ENCODE peak calls at places on chromosomes 5 and 9, in five cellular contexts. Q, L, X, S and R are unnamed samples. For H3K27me3, the result is how much of the 10 kb centered on the place peaks cover.

GRCh38 chr5:151770383-151771258 is 1.1 kb upstream of the G3BP1 start:
- DNase-seq in L (peak), Q (peak), X (peak), S (peak), R (no peak)

GRCh38 chr9:128927731-128928411 is 7.1 kb downstream of the PHYHD1 start:
- DNase-seq in L (peak), X (peak), S (peak), Q (peak), R (peak)

GRCh38 chr9:123525424-123525823 is 169.4 kb downstream of the CRB2 start:
- DNase-seq in X (no peak), S (no peak), Q (no peak), L (no peak), R (no peak)

GRCh38 chr5:52997424-52997823 is 8.3 kb downstream of the ITGA2 start:
- DNase-seq in L (no peak), Q (no peak), X (peak), S (no peak), R (no peak)

GRCh38 chr9:132717326-132717945 is 47.2 kb downstream of the GTF3C4 start:
- DNase-seq in X (no peak), L (no peak), S (no peak), Q (no peak), R (no peak)

GRCh38 chr5:135921388-135921787 is 25.7 kb upstream of the IL9 start:
- DNase-seq in X (no peak), Q (no peak), L (peak), S (peak), R (peak)

GRCh38 chr5:80569961-80570786 is at the start of gene ANKRD34B:
- DNase-seq in Q (peak), L (no peak), X (peak), S (peak), R (no peak)

GRCh38 chr9:88477300-88477751 is 57.7 kb upstream of the NXNL2 start:
- DNase-seq in L (peak), Q (no peak), X (no peak), S (peak), R (peak)

GRCh38 chr9:6186691-6187090 is 28.9 kb upstream of the IL33 start:
- DNase-seq in L (no peak), S (no peak), X (no peak), Q (no peak), R (no peak)

GRCh38 chr9:127976498-127976897 is 4.3 kb downstream of the EEIG1 start:
- DNase-seq in S (no peak), Q (no peak), X (no peak), L (no peak), R (no peak)

GRCh38 chr5:132451387-132451786 is 39.2 kb downstream of the IRF1 start:
- DNase-seq in Q (peak), S (peak), L (peak), X (no peak), R (peak)

GRCh38 chr5:143063175-143063970 is 293.2 kb downstream of the ARHGAP26 start:
- DNase-seq in S (no peak), Q (no peak), X (no peak), L (peak), R (no peak)

GRCh38 chr9:133108794-133109641 is 12.0 kb downstream of the RALGDS start:
- DNase-seq in S (no peak), Q (no peak), X (no peak), L (no peak), R (no peak)

GRCh38 chr9:129330711-129331279 is 152.7 kb upstream of the IER5L start:
- DNase-seq in S (no peak), X (no peak), Q (peak), L (no peak), R (no peak)

DNA sequence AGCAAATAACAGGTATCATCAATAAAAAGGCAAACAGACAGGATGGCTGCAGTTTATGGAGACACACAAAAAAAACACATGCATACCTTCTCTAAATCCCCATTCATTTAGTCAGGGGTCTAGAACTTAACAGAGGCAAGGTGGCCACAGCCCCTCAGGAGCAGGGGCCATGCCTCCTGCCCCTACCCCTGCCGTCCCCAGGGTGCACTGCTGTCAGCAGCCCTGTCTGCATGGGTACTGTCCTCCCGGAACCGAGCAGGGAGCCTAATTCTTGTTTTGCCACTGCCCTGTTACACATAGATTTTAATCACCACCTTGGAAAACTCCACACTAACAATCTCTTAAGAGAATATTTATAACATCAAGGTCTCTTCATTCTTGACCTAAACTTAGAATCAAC is 39.0 kb downstream of the ADAMTS12 start:
- DNase-seq in Q (no peak), L (no peak), S (no peak), X (no peak), R (no peak)
- H3K4me2 ChIP-seq in Q (no peak), L (no peak), S (no peak), X (no peak), R (no peak)

GRCh38 chr9:136199391-136200288 is 5.3 kb downstream of the LHX3 start:
- DNase-seq in X (no peak), S (no peak), Q (no peak), L (no peak), R (no peak)
- H3K27me3 ChIP-seq in X (half or more), S (half or more), Q (half or more), L (half or more), R (half or more)

GRCh38 chr5:111781200-111781599 is 24.2 kb upstream of the NREP start:
- DNase-seq in S (peak), L (peak), Q (no peak), X (no peak), R (no peak)
- H2BK5ac ChIP-seq in S (no peak), L (peak), Q (no peak), X (no peak), R (no peak)

DNA sequence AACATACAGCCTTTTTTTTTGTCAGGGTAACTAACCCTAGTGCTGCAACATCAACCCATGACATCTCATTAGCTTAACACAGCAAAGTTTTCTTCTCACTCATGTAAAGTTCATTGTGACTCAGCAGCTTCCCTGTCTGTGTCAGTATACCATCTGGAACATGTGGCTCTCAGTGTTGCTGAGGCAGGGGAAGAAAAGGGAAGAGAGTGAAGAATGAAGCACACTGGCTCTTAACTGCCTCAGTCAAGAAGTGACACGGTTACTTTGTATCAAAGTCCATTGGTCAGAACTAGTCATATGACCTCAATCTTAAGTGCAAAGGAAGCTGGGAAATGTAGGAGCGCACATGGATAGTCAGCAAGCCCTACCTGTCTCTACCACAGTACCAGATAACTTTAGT is 185.0 kb upstream of the ELL2 start:
- DNase-seq in S (peak), Q (peak), L (peak), X (no peak), R (peak)
- H3K4me2 ChIP-seq in S (no peak), Q (no peak), L (no peak), X (no peak), R (no peak)

DNA sequence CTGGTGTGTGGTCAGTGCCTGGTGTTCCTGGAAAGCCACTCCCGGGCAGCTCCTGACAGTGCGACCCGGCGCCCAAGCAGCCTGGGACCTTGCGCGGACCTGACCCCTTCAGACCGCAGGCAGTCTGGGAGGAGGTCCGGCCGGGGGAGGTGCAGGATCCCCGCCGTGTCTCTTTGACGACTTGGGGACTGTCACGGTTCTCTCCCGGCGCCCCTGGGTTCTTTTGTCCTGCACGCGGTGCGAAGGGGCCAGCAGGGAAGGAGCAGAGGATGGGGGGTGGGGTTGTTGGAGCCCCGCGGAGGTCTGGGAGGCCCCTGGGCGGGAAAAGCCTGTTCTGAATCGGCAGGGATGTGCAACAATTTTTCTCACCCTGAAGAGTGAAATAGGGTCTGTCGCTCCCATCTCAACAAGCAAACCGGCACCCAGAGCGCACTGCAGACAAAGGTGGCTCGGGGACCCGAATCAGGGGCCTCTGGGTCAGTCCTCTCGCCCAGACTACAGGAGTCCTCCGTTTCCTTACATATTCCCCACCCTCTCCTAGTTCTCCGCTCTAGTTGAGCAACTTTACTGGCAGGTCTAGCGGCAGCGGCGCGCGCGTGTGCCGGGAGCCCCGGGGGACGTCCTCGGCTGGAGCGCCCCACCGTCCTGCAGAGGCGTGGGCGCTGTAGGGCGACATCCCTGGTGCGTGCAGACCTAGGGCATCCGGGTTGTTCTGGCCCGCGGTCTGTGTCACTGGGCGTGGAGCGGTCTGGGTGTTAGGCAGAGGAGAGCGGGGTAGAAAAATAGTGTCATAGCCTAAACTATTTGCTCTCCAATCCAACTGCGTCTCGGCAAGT is 1.2 kb downstream of the VCAN start:
- DNase-seq in L (no peak), X (peak), Q (peak), S (peak), R (peak)
- H3K27me3 ChIP-seq in L (under half), X (under half), Q (under half), S (under half), R (under half)

GRCh38 chr9:121780177-121780576 is 128.7 kb downstream of the DAB2IP start:
- DNase-seq in Q (no peak), L (no peak), X (no peak), S (no peak), R (no peak)

GRCh38 chr9:121780641-121781040 is 129.2 kb downstream of the DAB2IP start:
- DNase-seq in S (no peak), X (no peak), L (no peak), Q (no peak), R (no peak)

GRCh38 chr9:121781701-121782464 is 130.4 kb downstream of the DAB2IP start:
- DNase-seq in X (no peak), S (no peak), L (no peak), Q (no peak), R (no peak)

GRCh38 chr9:121782514-121783110 is 131.2 kb downstream of the DAB2IP start:
- DNase-seq in S (no peak), X (no peak), L (no peak), Q (no peak), R (no peak)

GRCh38 chr9:121781143-121781542 is 129.7 kb downstream of the DAB2IP start:
- DNase-seq in S (no peak), X (no peak), Q (no peak), L (no peak), R (no peak)
- H2BK5ac ChIP-seq in S (no peak), X (no peak), Q (no peak), L (no peak), R (no peak)

DNA sequence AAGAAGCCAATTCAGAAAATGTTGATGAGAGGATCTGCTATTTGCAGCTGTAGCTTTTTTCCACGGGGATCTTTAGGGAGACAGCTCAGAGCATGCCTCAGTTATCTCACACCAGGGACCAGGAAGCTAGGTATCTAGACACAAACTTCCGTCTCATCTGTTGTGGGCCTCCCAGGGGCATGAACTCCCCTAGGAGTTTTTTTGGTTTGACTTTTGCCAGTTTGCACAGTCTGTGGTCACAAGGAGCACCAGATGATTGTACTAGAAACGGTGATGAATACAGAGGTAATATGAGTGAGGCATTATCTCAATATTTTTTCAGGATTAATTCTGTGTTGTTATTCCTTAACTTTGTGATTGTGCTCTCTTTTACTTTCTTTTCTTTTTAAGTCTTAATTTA is 533.2 kb upstream of the SEMA6A start:
- DNase-seq in S (no peak), Q (peak), X (no peak), L (no peak), R (no peak)
- H3K4me2 ChIP-seq in S (no peak), Q (no peak), X (no peak), L (no peak), R (no peak)

GRCh38 chr9:86943871-86944240 is 3.5 kb downstream of the GAS1 start:
- DNase-seq in L (no peak), X (no peak), Q (no peak), S (no peak), R (no peak)

GRCh38 chr9:86943223-86943870 is 4.0 kb downstream of the GAS1 start:
- DNase-seq in Q (no peak), L (no peak), X (no peak), S (peak), R (no peak)

GRCh38 chr9:86946712-86947145 is 577 bp downstream of the GAS1 start:
- DNase-seq in X (no peak), Q (no peak), S (peak), L (no peak), R (no peak)

GRCh38 chr9:86945868-86946711 is 1.2 kb downstream of the GAS1 start:
- DNase-seq in X (no peak), L (peak), Q (peak), S (peak), R (peak)

DNA sequence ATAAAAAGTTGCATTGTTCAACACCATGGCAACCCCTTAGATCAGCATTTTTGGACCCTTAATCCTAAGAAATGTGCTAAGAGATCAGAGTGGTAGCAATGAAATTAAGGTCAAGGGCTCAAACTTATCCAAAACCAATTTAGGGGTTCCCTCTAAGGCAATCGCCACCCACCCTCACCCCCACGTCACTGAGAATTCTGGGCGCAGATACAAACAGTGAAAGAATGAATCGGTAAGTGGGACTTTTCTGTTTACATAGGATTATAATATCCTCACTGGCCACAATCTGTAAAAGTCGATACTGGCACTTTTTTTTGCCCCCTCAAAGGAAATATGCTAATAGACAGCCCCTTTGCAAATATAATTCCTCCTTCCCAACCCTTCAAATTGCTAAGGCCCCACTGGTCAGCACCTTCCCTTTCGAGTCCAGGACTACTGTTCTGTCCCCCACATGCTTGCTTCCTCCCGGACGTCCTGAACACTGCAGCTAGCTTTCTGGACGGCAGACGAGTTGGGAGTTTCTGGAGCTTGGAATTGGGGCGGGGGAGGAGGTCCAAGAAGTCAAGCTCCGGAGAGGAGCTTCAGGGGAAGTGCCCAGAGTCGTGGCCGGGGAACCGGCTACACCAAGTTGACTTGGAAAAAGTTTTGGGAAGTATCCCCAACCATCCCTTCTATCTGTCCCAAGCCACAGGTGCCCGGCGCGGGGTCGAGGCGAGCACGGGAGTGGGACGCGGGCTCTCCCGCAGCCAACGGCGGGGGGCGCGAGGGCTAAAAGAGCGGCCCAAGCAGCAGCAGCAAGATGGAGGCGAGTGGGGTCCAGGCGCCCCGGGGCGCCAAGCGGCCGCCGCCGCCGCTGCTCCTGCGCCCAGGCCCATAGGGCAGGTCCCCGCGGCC is 2.1 kb downstream of the GAS1 start:
- DNase-seq in S (peak), L (peak), X (no peak), Q (peak), R (no peak)
- H3K27me3 ChIP-seq in S (under half), L (under half), X (under half), Q (under half), R (under half)

GRCh38 chr5:116824751-116825438 is 250.3 kb upstream of the SEMA6A start:
- DNase-seq in X (no peak), L (no peak), S (no peak), Q (peak), R (peak)

GRCh38 chr5:116830079-116830478 is 255.5 kb upstream of the SEMA6A start:
- DNase-seq in X (no peak), S (no peak), Q (no peak), L (no peak), R (no peak)

GRCh38 chr5:116827078-116827477 is 252.5 kb upstream of the SEMA6A start:
- DNase-seq in S (no peak), X (no peak), Q (no peak), L (no peak), R (peak)

GRCh38 chr5:116825486-116825885 is 250.9 kb upstream of the SEMA6A start:
- DNase-seq in Q (no peak), L (no peak), X (no peak), S (no peak), R (peak)
- H2BK5ac ChIP-seq in Q (no peak), L (no peak), X (no peak), S (no peak), R (peak)